ENCODE peak calls at places on chromosomes 12 and 14, in six cellular contexts. R is H1, S is mesenchymal stem cell, K is IMR-90, D is neuronal stem cell, F is trophoblast cell. C is an unnamed sample.

GRCh38 chr12:17609152-17609551 is 480.8 kb downstream of the RERGL start:
- DNase-seq in R (no peak), S (no peak), K (no peak), D (no peak), F (peak; percentile 31), C (no peak)

GRCh38 chr14:30620178-30620577 is 1.9 kb upstream of the SCFD1 start:
- DNase-seq in R (no peak), S (peak; percentile 58), K (peak; percentile 73), D (no peak), F (no peak), C (no peak)

GRCh38 chr12:131639270-131639940 is 71.5 kb upstream of the SFSWAP start:
- DNase-seq in R (no peak), S (no peak), K (no peak), D (no peak), F (no peak), C (peak; percentile 14)

GRCh38 chr12:90839340-90839739 is 115.6 kb downstream of the CCER1 start:
- DNase-seq in R (no peak), S (peak; percentile 50), K (no peak), D (no peak), F (no peak), C (no peak)

GRCh38 chr14:77023001-77023996 is 5.2 kb downstream of the IRF2BPL start:
- DNase-seq in R (no peak), S (peak; percentile 62), K (peak; percentile 38), D (no peak), F (peak; percentile 48), C (peak; percentile 65)

GRCh38 chr14:20274062-20274461 is 31.7 kb downstream of the TTC5 start:
- DNase-seq in R (no peak), S (no peak), K (no peak), D (no peak), F (no peak), C (no peak)

GRCh38 chr12:68497702-68498101 is 113.0 kb upstream of the RAP1B start:
- DNase-seq in R (no peak), S (peak; percentile 90), K (peak; percentile 77), D (no peak), F (no peak), C (no peak)

GRCh38 chr12:65823481-65824313 is 586 bp upstream of the HMGA2 start:
- DNase-seq in R (no peak), S (peak; percentile 67), K (peak; percentile 58), D (peak; percentile 64), F (no peak), C (peak; percentile 65)

GRCh38 chr12:50589650-50590435 is 85.1 kb downstream of the DIP2B start:
- DNase-seq in R (no peak), S (peak; percentile 93), K (peak; percentile 97), D (no peak), F (no peak), C (no peak)

GRCh38 chr12:64773386-64773785 is 14.2 kb upstream of the GNS start:
- DNase-seq in R (no peak), S (no peak), K (no peak), D (no peak), F (no peak), C (no peak)

GRCh38 chr12:115891551-115891950 is 385.9 kb downstream of the MED13L start:
- DNase-seq in R (no peak), S (peak; percentile 43), K (no peak), D (no peak), F (no peak), C (no peak)

GRCh38 chr14:61190341-61190740 is 90.8 kb downstream of the TMEM30B start:
- DNase-seq in R (no peak), S (no peak), K (peak; percentile 26), D (no peak), F (no peak), C (no peak)

GRCh38 chr14:75383721-75384120 is 44.1 kb upstream of the JDP2 start:
- DNase-seq in R (no peak), S (no peak), K (no peak), D (no peak), F (no peak), C (no peak)

GRCh38 chr12:51187370-51187987 is 14.5 kb upstream of the TFCP2 start:
- DNase-seq in R (no peak), S (no peak), K (no peak), D (no peak), F (no peak), C (no peak)

GRCh38 chr14:76277586-76278130 is 98.3 kb upstream of the ESRRB start:
- DNase-seq in R (no peak), S (no peak), K (no peak), D (no peak), F (no peak), C (peak; percentile 29)

GRCh38 chr12:107843351-107844311 is 69.1 kb downstream of the ASCL4 start:
- DNase-seq in R (no peak), S (no peak), K (no peak), D (peak; percentile 42), F (no peak), C (peak; percentile 74)

GRCh38 chr14:75259510-75259855 is 19.1 kb upstream of the FOS start:
- DNase-seq in R (no peak), S (no peak), K (peak; percentile 77), D (no peak), F (no peak), C (no peak)

GRCh38 chr12:6430124-6430989 is 14.4 kb upstream of the CD27 start:
- DNase-seq in R (no peak), S (peak; percentile 97), K (peak; percentile 96), D (no peak), F (peak; percentile 73), C (no peak)

GRCh38 chr12:124730455-124730932 is 133.2 kb downstream of the SCARB1 start:
- DNase-seq in R (no peak), S (peak; percentile 68), K (peak; percentile 73), D (no peak), F (peak; percentile 85), C (no peak)
- H3K14ac ChIP-seq in R (no peak overlapping the region), S (no peak overlapping the region), K (peak overlapping the region; percentile 61), D (no peak overlapping the region), F (no peak overlapping the region), C (no peak overlapping the region)

GRCh38 chr14:39454906-39455539 is 22.8 kb upstream of the FBXO33 start:
- DNase-seq in R (no peak), S (peak; percentile 33), K (no peak), D (no peak), F (no peak), C (no peak)
- H3K23ac ChIP-seq in R (no peak overlapping the region), S (no peak overlapping the region), K (no peak overlapping the region), D (no peak overlapping the region), F (no peak overlapping the region), C (no peak overlapping the region)

DNA sequence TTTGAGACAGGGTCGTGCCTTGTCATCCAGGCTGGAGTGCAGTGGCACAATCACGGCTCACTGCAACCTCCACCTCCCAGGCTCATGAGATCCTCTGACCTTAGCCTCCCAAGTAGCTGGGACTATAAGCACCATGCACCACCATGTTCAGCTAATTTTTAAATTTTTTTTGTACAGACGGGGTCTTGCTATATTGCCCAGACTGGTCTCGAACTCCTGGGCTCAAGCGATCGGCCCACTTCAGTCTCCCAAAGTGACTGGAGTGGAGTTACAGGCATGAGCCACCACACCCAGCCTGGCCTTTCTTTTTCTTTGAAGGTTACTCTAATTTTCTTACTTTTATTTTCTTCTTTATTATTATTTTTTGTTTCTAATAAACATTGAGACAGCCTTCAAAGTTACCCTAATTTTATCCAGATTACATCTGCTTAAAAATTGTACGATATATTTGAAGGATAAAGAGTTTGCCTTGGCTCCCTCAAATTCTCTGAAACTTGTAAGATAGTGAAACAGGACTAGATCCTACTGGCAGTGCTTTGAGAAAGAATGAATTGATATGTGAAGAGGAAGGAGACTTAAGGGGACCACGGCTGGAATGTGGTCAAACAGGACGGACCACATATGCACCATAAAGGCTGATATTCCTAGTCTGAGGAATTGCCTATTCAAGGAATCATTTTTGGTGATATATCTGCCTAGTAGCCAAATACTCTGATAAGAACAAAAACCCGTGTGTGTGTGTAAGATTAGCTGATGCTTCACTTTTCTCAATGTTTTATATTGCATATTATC is 14.1 kb upstream of the SINHCAF start:
- DNase-seq in R (no peak), S (no peak), K (no peak), D (no peak), F (no peak), C (peak; percentile 77)
- H3K4me1 ChIP-seq in R (no peaks in the 10 kb centered on the region), S (no peaks in the 10 kb centered on the region), K (no peaks in the 10 kb centered on the region), D (no peaks in the 10 kb centered on the region), F (peaks cover 12% of the 10 kb centered on the region), C (no peaks in the 10 kb centered on the region)

GRCh38 chr14:37013116-37013515 is 159.3 kb downstream of the SLC25A21 start:
- DNase-seq in R (no peak), S (no peak), K (no peak), D (no peak), F (no peak), C (no peak)

GRCh38 chr14:37024166-37024565 is 148.2 kb downstream of the SLC25A21 start:
- DNase-seq in R (no peak), S (no peak), K (no peak), D (no peak), F (no peak), C (no peak)

GRCh38 chr14:37019488-37019887 is 152.9 kb downstream of the SLC25A21 start:
- DNase-seq in R (no peak), S (no peak), K (no peak), D (no peak), F (no peak), C (no peak)

GRCh38 chr14:37021406-37021805 is 151.0 kb downstream of the SLC25A21 start:
- DNase-seq in R (no peak), S (no peak), K (no peak), D (no peak), F (no peak), C (no peak)

GRCh38 chr14:37018571-37019240 is 153.7 kb downstream of the SLC25A21 start:
- DNase-seq in R (no peak), S (no peak), K (no peak), D (no peak), F (no peak), C (no peak)
- H3K14ac ChIP-seq in R (no peak overlapping the region), S (no peak overlapping the region), K (no peak overlapping the region), D (no peak overlapping the region), F (no peak overlapping the region), C (no peak overlapping the region)

GRCh38 chr12:13181375-13182070 is 15.0 kb upstream of the EMP1 start:
- DNase-seq in R (no peak), S (peak; percentile 20), K (no peak), D (no peak), F (no peak), C (peak; percentile 17)

GRCh38 chr12:13186292-13186691 is 10.2 kb upstream of the EMP1 start:
- DNase-seq in R (no peak), S (no peak), K (no peak), D (no peak), F (no peak), C (peak; percentile 25)

GRCh38 chr12:13182881-13183280 is 13.6 kb upstream of the EMP1 start:
- DNase-seq in R (no peak), S (no peak), K (no peak), D (no peak), F (no peak), C (peak; percentile 20)

GRCh38 chr12:13187399-13187798 is 9.1 kb upstream of the EMP1 start:
- DNase-seq in R (no peak), S (peak; percentile 44), K (peak; percentile 88), D (no peak), F (peak; percentile 90), C (no peak)

GRCh38 chr12:13183621-13184020 is 12.9 kb upstream of the EMP1 start:
- DNase-seq in R (no peak), S (no peak), K (peak; percentile 46), D (no peak), F (no peak), C (no peak)
- H3K23ac ChIP-seq in R (no peak overlapping the region), S (no peak overlapping the region), K (peak overlapping the region; percentile 57), D (no peak overlapping the region), F (no peak overlapping the region), C (no peak overlapping the region)

C was measured in H9.